ENCODE peak calls at places on chromosomes 4 and X, in six cellular contexts. One of them, this sample, is unnamed.

GRCh38 chrX:46624090-46624786 is 50.7 kb downstream of the CHST7 start:
- DNase-seq in K562: no peak
- DNase-seq in H1: no peak
- DNase-seq in HCT116: no peak
- DNase-seq in HepG2: no peak
- DNase-seq in GM12878: no peak
- DNase-seq in this sample: no peak

GRCh38 chr4:185805979-185806378 is 6.0 kb downstream of the SORBS2 start:
- DNase-seq in H1: no peak
- DNase-seq in HCT116: no peak
- DNase-seq in HepG2: no peak
- DNase-seq in K562: no peak
- DNase-seq in GM12878: no peak
- DNase-seq in this sample: no peak

GRCh38 chr4:83910693-83911092 is 374.8 kb downstream of the GPAT3 start:
- DNase-seq in H1: no peak
- DNase-seq in HepG2: no peak
- DNase-seq in K562: no peak
- DNase-seq in HCT116: no peak
- DNase-seq in GM12878: no peak
- DNase-seq in this sample: no peak

GRCh38 chr4:128862608-128863313 is 53.3 kb downstream of the JADE1 start:
- DNase-seq in K562: no peak
- DNase-seq in H1: no peak
- DNase-seq in GM12878: peak
- DNase-seq in HCT116: no peak
- DNase-seq in HepG2: no peak
- DNase-seq in this sample: no peak

GRCh38 chr4:182745268-182745667 is 171.9 kb downstream of the DCTD start:
- DNase-seq in HCT116: no peak
- DNase-seq in GM12878: no peak
- DNase-seq in HepG2: no peak
- DNase-seq in K562: no peak
- DNase-seq in H1: no peak
- DNase-seq in this sample: no peak

GRCh38 chr4:186698525-186698924 is 25.1 kb downstream of the FAT1 start:
- DNase-seq in GM12878: no peak
- DNase-seq in HCT116: no peak
- DNase-seq in K562: no peak
- DNase-seq in HepG2: no peak
- DNase-seq in H1: no peak
- DNase-seq in this sample: no peak

GRCh38 chrX:152824841-152825374 is 5.6 kb downstream of the CETN2 start:
- DNase-seq in HepG2: no peak
- DNase-seq in K562: no peak
- DNase-seq in H1: no peak
- DNase-seq in GM12878: no peak
- DNase-seq in HCT116: no peak
- DNase-seq in this sample: no peak

GRCh38 chrX:77564824-77565223 is 117.6 kb downstream of the FGF16 start:
- DNase-seq in K562: no peak
- DNase-seq in GM12878: no peak
- DNase-seq in H1: no peak
- DNase-seq in HCT116: no peak
- DNase-seq in HepG2: no peak
- DNase-seq in this sample: no peak

GRCh38 chr4:137531951-137532868 is at the start of gene PCDH18:
- DNase-seq in HCT116: no peak
- DNase-seq in K562: no peak
- DNase-seq in H1: peak
- DNase-seq in HepG2: no peak
- DNase-seq in GM12878: peak
- DNase-seq in this sample: no peak

GRCh38 chrX:52979568-52979967 is 21.2 kb upstream of the FAM156A start:
- DNase-seq in GM12878: no peak
- DNase-seq in H1: no peak
- DNase-seq in HepG2: no peak
- DNase-seq in HCT116: no peak
- DNase-seq in K562: no peak
- DNase-seq in this sample: no peak

GRCh38 chr4:114941522-114941921 is 171.9 kb downstream of the NDST4 start:
- DNase-seq in K562: no peak
- DNase-seq in H1: no peak
- DNase-seq in HCT116: no peak
- DNase-seq in GM12878: no peak
- DNase-seq in HepG2: no peak
- DNase-seq in this sample: no peak

GRCh38 chr4:70885174-70885573 is 17.0 kb upstream of the MOB1B start:
- DNase-seq in K562: no peak
- DNase-seq in HepG2: no peak
- DNase-seq in GM12878: no peak
- DNase-seq in HCT116: no peak
- DNase-seq in H1: no peak
- DNase-seq in this sample: no peak

GRCh38 chrX:131405497-131405896 is 116.4 kb upstream of the IGSF1 start:
- DNase-seq in HepG2: no peak
- DNase-seq in HCT116: no peak
- DNase-seq in H1: no peak
- DNase-seq in K562: no peak
- DNase-seq in GM12878: no peak
- DNase-seq in this sample: no peak

DNA sequence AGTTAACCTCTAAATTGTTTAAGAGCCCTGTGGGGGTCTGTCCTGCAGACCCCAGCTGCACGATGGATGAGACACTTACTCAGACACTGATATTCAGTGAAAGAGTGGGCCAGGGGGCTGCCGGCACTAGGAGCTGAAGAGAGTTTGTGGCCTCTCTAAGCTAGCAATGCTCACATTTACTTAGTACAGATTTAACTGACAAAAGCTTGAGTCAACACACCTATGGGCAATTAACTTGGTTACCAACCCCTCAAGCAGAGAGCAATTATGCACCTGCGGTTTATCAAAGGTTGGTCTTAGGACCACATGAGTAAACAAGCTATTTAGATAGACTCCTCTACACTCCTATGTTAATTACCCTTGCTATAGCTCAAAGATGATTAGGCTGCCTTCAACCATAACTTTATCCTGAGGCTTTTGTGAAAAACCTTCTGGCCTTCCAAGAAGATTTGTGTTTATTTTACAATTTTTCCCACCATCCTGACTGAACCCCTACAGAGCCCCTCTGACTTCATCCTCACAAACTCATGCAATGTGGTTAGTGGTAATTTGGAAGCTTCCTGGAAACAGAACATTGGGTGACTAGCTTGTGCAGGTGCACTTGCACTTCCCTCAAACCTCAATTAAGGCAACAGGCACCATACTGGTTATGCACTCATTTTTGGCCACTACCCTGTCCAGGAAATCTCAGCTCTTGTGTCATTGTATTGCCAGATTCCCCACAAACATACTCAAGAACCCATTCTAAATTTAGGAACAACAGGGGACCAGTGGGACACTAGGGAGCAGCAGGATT is 234.4 kb upstream of the ITM2A start:
- DNase-seq in GM12878: no peak
- DNase-seq in HepG2: no peak
- DNase-seq in H1: no peak
- DNase-seq in HCT116: no peak
- DNase-seq in K562: no peak
- DNase-seq in this sample: peak
- TF ChIP-seq ZNF274 in GM12878: no peak
- TF ChIP-seq ZNF274 in HepG2: no peak
- TF ChIP-seq ZNF274 in H1: no peak
- TF ChIP-seq ZNF274 in HCT116: no peak
- TF ChIP-seq ZNF274 in K562: no peak
- TF ChIP-seq ZNF274 in this sample: no peak

GRCh38 chrX:9205599-9206223 is 171.8 kb upstream of the FAM9B start:
- DNase-seq in GM12878: no peak
- DNase-seq in HCT116: no peak
- DNase-seq in K562: no peak
- DNase-seq in HepG2: no peak
- DNase-seq in H1: no peak
- DNase-seq in this sample: no peak

GRCh38 chrX:9211269-9211668 is 177.3 kb upstream of the FAM9B start:
- DNase-seq in H1: no peak
- DNase-seq in GM12878: no peak
- DNase-seq in HepG2: no peak
- DNase-seq in K562: no peak
- DNase-seq in HCT116: no peak
- DNase-seq in this sample: no peak

GRCh38 chrX:9204560-9204959 is 170.6 kb upstream of the FAM9B start:
- DNase-seq in GM12878: no peak
- DNase-seq in HCT116: no peak
- DNase-seq in H1: no peak
- DNase-seq in K562: no peak
- DNase-seq in HepG2: no peak
- DNase-seq in this sample: no peak

GRCh38 chrX:9207142-9207541 is 173.2 kb upstream of the FAM9B start:
- DNase-seq in K562: no peak
- DNase-seq in HepG2: no peak
- DNase-seq in GM12878: no peak
- DNase-seq in H1: no peak
- DNase-seq in HCT116: no peak
- DNase-seq in this sample: no peak
- TF ChIP-seq ZNF274 in K562: no peak
- TF ChIP-seq ZNF274 in HepG2: no peak
- TF ChIP-seq ZNF274 in GM12878: no peak
- TF ChIP-seq ZNF274 in H1: no peak
- TF ChIP-seq ZNF274 in HCT116: no peak
- TF ChIP-seq ZNF274 in this sample: no peak

DNA sequence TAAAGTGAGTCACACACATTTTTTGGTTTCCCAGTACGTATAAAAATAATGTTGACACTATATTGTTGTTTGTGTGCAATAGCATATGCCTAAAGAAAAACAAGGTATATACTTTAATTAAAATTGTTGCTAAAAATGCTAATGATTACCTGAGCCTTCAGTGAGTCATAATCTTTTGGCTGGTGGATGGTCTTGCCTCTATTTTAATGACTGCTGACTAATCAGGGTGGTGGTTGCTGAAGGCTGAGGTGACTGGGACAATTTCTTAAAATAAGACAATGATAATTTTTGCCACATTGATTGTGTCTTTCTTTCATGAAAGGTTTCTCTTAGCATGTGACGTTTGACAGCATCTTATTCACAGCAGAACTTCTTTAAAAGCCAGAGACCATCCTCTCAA is 21.0 kb upstream of the ANXA10 start:
- DNase-seq in K562: no peak
- DNase-seq in H1: no peak
- DNase-seq in HCT116: no peak
- DNase-seq in HepG2: no peak
- DNase-seq in GM12878: no peak
- DNase-seq in this sample: no peak
- TF ChIP-seq ZNF274 in K562: no peak
- TF ChIP-seq ZNF274 in H1: no peak
- TF ChIP-seq ZNF274 in HCT116: no peak
- TF ChIP-seq ZNF274 in HepG2: no peak
- TF ChIP-seq ZNF274 in GM12878: no peak
- TF ChIP-seq ZNF274 in this sample: no peak

GRCh38 chr4:145565328-145565727 is 53.9 kb upstream of the MMAA start:
- DNase-seq in K562: no peak
- DNase-seq in HCT116: no peak
- DNase-seq in HepG2: no peak
- DNase-seq in GM12878: no peak
- DNase-seq in H1: no peak
- DNase-seq in this sample: no peak

GRCh38 chr4:145566086-145566708 is 53.0 kb upstream of the MMAA start:
- DNase-seq in HCT116: no peak
- DNase-seq in K562: no peak
- DNase-seq in GM12878: no peak
- DNase-seq in HepG2: no peak
- DNase-seq in H1: no peak
- DNase-seq in this sample: no peak

GRCh38 chr4:145564540-145564939 is 54.6 kb upstream of the MMAA start:
- DNase-seq in H1: no peak
- DNase-seq in HepG2: no peak
- DNase-seq in K562: no peak
- DNase-seq in GM12878: no peak
- DNase-seq in HCT116: no peak
- DNase-seq in this sample: no peak

GRCh38 chr4:145566767-145567166 is 52.4 kb upstream of the MMAA start:
- DNase-seq in H1: no peak
- DNase-seq in HCT116: no peak
- DNase-seq in HepG2: no peak
- DNase-seq in GM12878: no peak
- DNase-seq in K562: no peak
- DNase-seq in this sample: no peak

DNA sequence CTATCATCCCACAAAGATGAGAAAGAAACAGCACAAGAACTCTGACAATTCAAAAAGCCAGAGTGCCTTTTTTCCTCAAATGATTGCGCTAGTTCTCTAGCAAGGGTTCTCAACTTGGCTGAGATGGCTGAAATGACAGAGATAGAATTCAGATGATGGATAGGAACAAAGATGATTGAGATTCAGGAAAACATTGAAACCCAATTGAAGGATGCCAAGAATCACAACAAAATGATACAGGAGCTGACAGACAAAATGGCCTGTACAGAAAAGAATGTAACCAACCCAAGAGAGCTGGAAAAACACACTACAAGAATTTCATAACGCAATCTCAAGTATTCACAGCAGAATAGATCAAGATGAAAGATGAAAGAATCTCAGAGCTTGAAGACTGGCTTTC is 51.7 kb upstream of the MMAA start:
- DNase-seq in GM12878: no peak
- DNase-seq in HCT116: no peak
- DNase-seq in H1: no peak
- DNase-seq in K562: no peak
- DNase-seq in HepG2: no peak
- DNase-seq in this sample: no peak
- TF ChIP-seq ZNF274 in GM12878: no peak
- TF ChIP-seq ZNF274 in HCT116: no peak
- TF ChIP-seq ZNF274 in H1: no peak
- TF ChIP-seq ZNF274 in K562: no peak
- TF ChIP-seq ZNF274 in HepG2: no peak
- TF ChIP-seq ZNF274 in this sample: no peak

This sample was measured in NT2/D1.